ENCODE peak calls at places on chromosomes 7 and 10, in four cellular contexts. One of them, this sample, is unnamed.

GRCh38 chr10:114261116-114261515 is 22.1 kb downstream of the VWA2 start:
- DNase-seq in CD8-positive, alpha-beta T cell: no peak
- DNase-seq in AG20443: peak
- DNase-seq in nephron progenitor cell: no peak
- DNase-seq in this sample: no peak

GRCh38 chr10:75428434-75429158 is 2.8 kb upstream of the LRMDA start:
- DNase-seq in CD8-positive, alpha-beta T cell: no peak
- DNase-seq in AG20443: peak
- DNase-seq in nephron progenitor cell: no peak
- DNase-seq in this sample: no peak

GRCh38 chr10:126270116-126270515 is 118.2 kb downstream of the ADAM12 start:
- DNase-seq in CD8-positive, alpha-beta T cell: no peak
- DNase-seq in AG20443: peak
- DNase-seq in nephron progenitor cell: no peak
- DNase-seq in this sample: no peak

GRCh38 chr7:130008941-130009847 is 42.0 kb downstream of the ZC3HC1 start:
- DNase-seq in CD8-positive, alpha-beta T cell: no peak
- DNase-seq in AG20443: no peak
- DNase-seq in nephron progenitor cell: no peak
- DNase-seq in this sample: no peak

GRCh38 chr10:125662616-125663015 is 20.3 kb downstream of the TEX36 start:
- DNase-seq in CD8-positive, alpha-beta T cell: no peak
- DNase-seq in AG20443: peak
- DNase-seq in nephron progenitor cell: no peak
- DNase-seq in this sample: no peak

GRCh38 chr10:86411281-86411841 is 44.8 kb upstream of the GRID1 start:
- DNase-seq in CD8-positive, alpha-beta T cell: peak
- DNase-seq in AG20443: peak
- DNase-seq in nephron progenitor cell: no peak
- DNase-seq in this sample: no peak

GRCh38 chr10:42801135-42801534 is 18.5 kb downstream of the BMS1 start:
- DNase-seq in CD8-positive, alpha-beta T cell: no peak
- DNase-seq in AG20443: no peak
- DNase-seq in nephron progenitor cell: no peak
- DNase-seq in this sample: no peak

GRCh38 chr7:20374391-20374790 is 43.7 kb downstream of the ITGB8 start:
- DNase-seq in CD8-positive, alpha-beta T cell: no peak
- DNase-seq in AG20443: no peak
- DNase-seq in nephron progenitor cell: no peak
- DNase-seq in this sample: no peak

GRCh38 chr7:102377-102711 is 90.0 kb upstream of the FAM20C start:
- DNase-seq in CD8-positive, alpha-beta T cell: no peak
- DNase-seq in AG20443: no peak
- DNase-seq in nephron progenitor cell: no peak
- DNase-seq in this sample: no peak

GRCh38 chr10:70155255-70155838 is 8.8 kb upstream of the TYSND1 start:
- DNase-seq in CD8-positive, alpha-beta T cell: no peak
- DNase-seq in AG20443: no peak
- DNase-seq in nephron progenitor cell: no peak
- DNase-seq in this sample: no peak

GRCh38 chr10:102645741-102646609 is 1.7 kb downstream of the TRIM8 start:
- DNase-seq in CD8-positive, alpha-beta T cell: peak
- DNase-seq in AG20443: peak
- DNase-seq in nephron progenitor cell: peak
- DNase-seq in this sample: no peak

GRCh38 chr10:48416584-48417232 is 110.2 kb downstream of the MAPK8 start:
- DNase-seq in CD8-positive, alpha-beta T cell: no peak
- DNase-seq in AG20443: no peak
- DNase-seq in nephron progenitor cell: no peak
- DNase-seq in this sample: no peak

GRCh38 chr7:19851504-19851903 is 78.1 kb upstream of the TMEM196 start:
- DNase-seq in CD8-positive, alpha-beta T cell: no peak
- DNase-seq in AG20443: no peak
- DNase-seq in nephron progenitor cell: no peak
- DNase-seq in this sample: no peak

GRCh38 chr7:46557295-46557711 is 636.2 kb upstream of the IGFBP3 start:
- DNase-seq in CD8-positive, alpha-beta T cell: no peak
- DNase-seq in AG20443: no peak
- DNase-seq in nephron progenitor cell: no peak
- DNase-seq in this sample: no peak

GRCh38 chr7:151014950-151015349 is 9.3 kb downstream of the ATG9B start:
- DNase-seq in CD8-positive, alpha-beta T cell: peak
- DNase-seq in AG20443: no peak
- DNase-seq in nephron progenitor cell: no peak
- DNase-seq in this sample: no peak

GRCh38 chr10:48526846-48527505 is 77.9 kb downstream of the ARHGAP22 start:
- DNase-seq in CD8-positive, alpha-beta T cell: no peak
- DNase-seq in AG20443: no peak
- DNase-seq in nephron progenitor cell: no peak
- DNase-seq in this sample: no peak

GRCh38 chr10:60818134-60818770 is 40.0 kb downstream of the CDK1 start:
- DNase-seq in CD8-positive, alpha-beta T cell: no peak
- DNase-seq in AG20443: peak
- DNase-seq in nephron progenitor cell: no peak
- DNase-seq in this sample: no peak